ENCODE peak calls at places on chromosomes 1 and 21, in eight cellular contexts. One of them, this sample, is unnamed.

GRCh38 chr1:182833271-182833670 is 5.9 kb upstream of the DHX9 start:
- DNase-seq in ELF-1: no peak
- DNase-seq in pancreas: no peak
- DNase-seq in A549: no peak
- DNase-seq in DMS53: no peak
- DNase-seq in activated effector memory CD4-positive, alpha-beta T cell treated with Interleukin-2 at 50 U/mL for 16 hours: no peak
- DNase-seq in caudate nucleus: no peak
- DNase-seq in T-cell: no peak
- DNase-seq in this sample: no peak

GRCh38 chr1:226778657-226779058 is 39.6 kb upstream of the ITPKB start:
- DNase-seq in ELF-1: no peak
- DNase-seq in pancreas: no peak
- DNase-seq in A549: no peak
- DNase-seq in DMS53: no peak
- DNase-seq in activated effector memory CD4-positive, alpha-beta T cell treated with Interleukin-2 at 50 U/mL for 16 hours: no peak
- DNase-seq in caudate nucleus: no peak
- DNase-seq in T-cell: no peak
- DNase-seq in this sample: no peak

GRCh38 chr1:42085596-42085995 is 67.6 kb upstream of the GUCA2B start:
- DNase-seq in ELF-1: no peak
- DNase-seq in pancreas: no peak
- DNase-seq in A549: no peak
- DNase-seq in DMS53: no peak
- DNase-seq in activated effector memory CD4-positive, alpha-beta T cell treated with Interleukin-2 at 50 U/mL for 16 hours: no peak
- DNase-seq in caudate nucleus: no peak
- DNase-seq in T-cell: no peak
- DNase-seq in this sample: no peak

GRCh38 chr1:175649416-175649815 is 94.0 kb downstream of the TNR start:
- DNase-seq in ELF-1: peak; percentile 7
- DNase-seq in pancreas: no peak
- DNase-seq in A549: no peak
- DNase-seq in DMS53: no peak
- DNase-seq in activated effector memory CD4-positive, alpha-beta T cell treated with Interleukin-2 at 50 U/mL for 16 hours: no peak
- DNase-seq in caudate nucleus: no peak
- DNase-seq in T-cell: no peak
- DNase-seq in this sample: no peak

GRCh38 chr1:55695151-55695550 is 480.0 kb upstream of the USP24 start:
- DNase-seq in ELF-1: no peak
- DNase-seq in pancreas: no peak
- DNase-seq in A549: no peak
- DNase-seq in DMS53: no peak
- DNase-seq in activated effector memory CD4-positive, alpha-beta T cell treated with Interleukin-2 at 50 U/mL for 16 hours: no peak
- DNase-seq in caudate nucleus: no peak
- DNase-seq in T-cell: no peak
- DNase-seq in this sample: no peak

GRCh38 chr21:33384851-33385331 is 18.3 kb upstream of the IFNGR2 start:
- DNase-seq in ELF-1: no peak
- DNase-seq in pancreas: no peak
- DNase-seq in A549: no peak
- DNase-seq in DMS53: no peak
- DNase-seq in activated effector memory CD4-positive, alpha-beta T cell treated with Interleukin-2 at 50 U/mL for 16 hours: no peak
- DNase-seq in caudate nucleus: no peak
- DNase-seq in T-cell: peak; percentile 53
- DNase-seq in this sample: no peak

GRCh38 chr1:41791667-41792484 is 126.8 kb downstream of the HIVEP3 start:
- DNase-seq in ELF-1: no peak
- DNase-seq in pancreas: no peak
- DNase-seq in A549: no peak
- DNase-seq in DMS53: no peak
- DNase-seq in activated effector memory CD4-positive, alpha-beta T cell treated with Interleukin-2 at 50 U/mL for 16 hours: no peak
- DNase-seq in caudate nucleus: no peak
- DNase-seq in T-cell: no peak
- DNase-seq in this sample: no peak

GRCh38 chr1:153548722-153549695 is at the start of gene S100A3:
- DNase-seq in ELF-1: peak; percentile 52
- DNase-seq in pancreas: no peak
- DNase-seq in A549: peak; percentile 89
- DNase-seq in DMS53: peak; percentile 19
- DNase-seq in activated effector memory CD4-positive, alpha-beta T cell treated with Interleukin-2 at 50 U/mL for 16 hours: no peak
- DNase-seq in caudate nucleus: no peak
- DNase-seq in T-cell: no peak
- DNase-seq in this sample: no peak

GRCh38 chr1:204065174-204065985 is 7.5 kb upstream of the SOX13 start:
- DNase-seq in ELF-1: peak; percentile 74
- DNase-seq in pancreas: no peak
- DNase-seq in A549: no peak
- DNase-seq in DMS53: peak; percentile 41
- DNase-seq in activated effector memory CD4-positive, alpha-beta T cell treated with Interleukin-2 at 50 U/mL for 16 hours: no peak
- DNase-seq in caudate nucleus: no peak
- DNase-seq in T-cell: no peak
- DNase-seq in this sample: no peak

This sample was measured in esophagus squamous epithelium.